ENCODE peak calls at places on chromosomes 16 and 17, in seven cellular contexts. M is adrenal gland, P is ovary, C is heart left ventricle, W is IMR-90, B is stomach, V is prostate gland. L is an unnamed sample.
A peak's percentile ranks its signal among the peaks of the same experiment; 100 is the strongest.

GRCh38 chr16:56450275-56450889 is 750 bp downstream of the NUDT21 start:
- DNase-seq in M (no peak), P (no peak), C (no peak), W (peak; percentile 14), B (no peak), V (no peak), L (no peak)

GRCh38 chr17:47192549-47192948 is 3.5 kb upstream of the CDC27 start:
- DNase-seq in M (no peak), P (no peak), C (no peak), W (no peak), B (no peak), V (no peak), L (no peak)

GRCh38 chr17:65121368-65121767 is 15.8 kb upstream of the RGS9 start:
- DNase-seq in M (no peak), P (no peak), C (no peak), W (no peak), B (no peak), V (no peak), L (no peak)

GRCh38 chr17:28405632-28406477 is at the start of gene SLC46A1:
- DNase-seq in M (peak; percentile 67), P (peak; percentile 73), C (peak; percentile 83), W (no peak), B (peak; percentile 65), V (peak; percentile 48), L (peak; percentile 88)

GRCh38 chr17:61593404-61593803 is 2.4 kb upstream of the NACA2 start:
- DNase-seq in M (no peak), P (no peak), C (no peak), W (no peak), B (no peak), V (no peak), L (no peak)

GRCh38 chr17:12566281-12567002 is 99.2 kb upstream of the MYOCD start:
- DNase-seq in M (no peak), P (no peak), C (no peak), W (no peak), B (no peak), V (no peak), L (no peak)

GRCh38 chr17:42553161-42553818 is 567 bp downstream of the HSD17B1 start:
- DNase-seq in M (no peak), P (peak; percentile 72), C (peak; percentile 64), W (no peak), B (no peak), V (no peak), L (no peak)

GRCh38 chr17:75088902-75089417 is 1.2 kb downstream of the SLC16A5 start:
- DNase-seq in M (no peak), P (no peak), C (no peak), W (no peak), B (peak; percentile 60), V (no peak), L (no peak)

GRCh38 chr17:36878216-36878615 is 59.1 kb upstream of the LHX1 start:
- DNase-seq in M (no peak), P (no peak), C (no peak), W (no peak), B (no peak), V (no peak), L (no peak)

GRCh38 chr17:47776330-47777197 is 43.5 kb downstream of the TBX21 start:
- DNase-seq in M (no peak), P (no peak), C (no peak), W (peak; percentile 42), B (no peak), V (no peak), L (no peak)

GRCh38 chr17:78173025-78173715 is 4.8 kb downstream of the SYNGR2 start:
- DNase-seq in M (no peak), P (peak; percentile 58), C (no peak), W (no peak), B (no peak), V (no peak), L (no peak)

GRCh38 chr17:954431-955164 is 25.0 kb downstream of the NXN start:
- DNase-seq in M (no peak), P (no peak), C (peak; percentile 55), W (peak; percentile 95), B (no peak), V (no peak), L (no peak)

GRCh38 chr17:44916781-44917241 is 1.5 kb upstream of the GFAP start:
- DNase-seq in M (peak; percentile 78), P (peak; percentile 56), C (peak; percentile 82), W (peak; percentile 25), B (no peak), V (peak; percentile 70), L (no peak)

GRCh38 chr16:84543931-84544776 is 39.7 kb upstream of the MEAK7 start:
- DNase-seq in M (no peak), P (no peak), C (no peak), W (peak; percentile 28), B (no peak), V (no peak), L (no peak)

GRCh38 chr17:57914274-57915147 is 40.7 kb downstream of the CUEDC1 start:
- DNase-seq in M (no peak), P (no peak), C (no peak), W (no peak), B (no peak), V (no peak), L (no peak)

GRCh38 chr16:78183886-78184553 is 84.6 kb downstream of the WWOX start:
- DNase-seq in M (no peak), P (peak; percentile 41), C (no peak), W (no peak), B (no peak), V (peak; percentile 16), L (no peak)

GRCh38 chr17:56679148-56679766 is 85.8 kb downstream of the NOG start:
- DNase-seq in M (no peak), P (no peak), C (no peak), W (peak; percentile 56), B (no peak), V (no peak), L (no peak)

GRCh38 chr16:30030841-30031413 is at the start of gene TLCD3B:
- DNase-seq in M (no peak), P (no peak), C (no peak), W (no peak), B (no peak), V (no peak), L (no peak)

GRCh38 chr16:68377667-68378420 is 67.0 kb downstream of the PRMT7 start:
- DNase-seq in M (no peak), P (no peak), C (peak; percentile 28), W (no peak), B (peak; percentile 34), V (peak; percentile 40), L (no peak)

GRCh38 chr16:57166951-57167350 is 18.9 kb downstream of the PSME3IP1 start:
- DNase-seq in M (no peak), P (no peak), C (no peak), W (peak; percentile 65), B (no peak), V (peak; percentile 35), L (no peak)

GRCh38 chr17:79815836-79816371 is 19.0 kb upstream of the CBX8 start:
- DNase-seq in M (no peak), P (no peak), C (no peak), W (no peak), B (no peak), V (no peak), L (no peak)

GRCh38 chr17:80779336-80779735 is 212.3 kb upstream of the CHMP6 start:
- DNase-seq in M (no peak), P (no peak), C (no peak), W (no peak), B (no peak), V (no peak), L (no peak)

GRCh38 chr17:56913000-56913866 is 616 bp downstream of the TRIM25 start:
- DNase-seq in M (no peak), P (no peak), C (peak; percentile 68), W (no peak), B (no peak), V (peak; percentile 13), L (peak; percentile 19)

GRCh38 chr17:4607773-4608187 is 23.5 kb downstream of the SMTNL2 start:
- DNase-seq in M (peak; percentile 73), P (peak; percentile 86), C (no peak), W (peak; percentile 49), B (peak; percentile 68), V (no peak), L (peak; percentile 71)

GRCh38 chr17:4610162-4610561 is 25.8 kb downstream of the SMTNL2 start:
- DNase-seq in M (no peak), P (no peak), C (no peak), W (no peak), B (peak; percentile 66), V (no peak), L (no peak)

GRCh38 chr17:4607261-4607731 is 23.0 kb downstream of the SMTNL2 start:
- DNase-seq in M (no peak), P (peak; percentile 74), C (no peak), W (no peak), B (no peak), V (no peak), L (no peak)

GRCh38 chr17:4610656-4611055 is 26.3 kb downstream of the SMTNL2 start:
- DNase-seq in M (no peak), P (no peak), C (no peak), W (no peak), B (no peak), V (no peak), L (no peak)

DNA sequence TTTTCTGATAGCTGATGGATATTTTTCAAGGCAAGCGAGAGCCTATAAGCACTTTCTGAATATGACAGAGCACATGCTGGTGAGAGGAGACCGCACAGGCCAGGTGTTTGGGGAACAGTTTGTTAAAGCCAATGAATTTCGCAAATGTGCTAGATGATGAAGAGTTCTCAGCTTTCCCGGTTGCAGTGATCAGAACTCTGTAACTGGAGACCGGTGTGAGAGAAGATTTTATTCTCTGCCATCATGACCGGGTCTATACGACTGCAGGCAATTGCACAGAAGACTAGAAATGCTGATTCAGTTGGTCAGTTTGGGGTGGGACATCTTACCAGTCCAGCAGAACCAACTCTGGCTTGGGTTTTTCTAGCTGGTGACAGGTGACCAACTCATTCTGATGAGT is 25.4 kb downstream of the SMTNL2 start:
- DNase-seq in M (no peak), P (no peak), C (no peak), W (no peak), B (no peak), V (no peak), L (no peak)
- TF ChIP-seq POLR2A in M (no peak), P (no peak), C (no peak), W (no peak), B (no peak), V (no peak), L (no peak)

GRCh38 chr16:85552980-85553435 is 60.1 kb upstream of the GSE1 start:
- DNase-seq in M (peak; percentile 43), P (no peak), C (no peak), W (no peak), B (no peak), V (no peak), L (no peak)
- H3K4me3 ChIP-seq in M (peak overlapping the region; percentile 18), P (peak overlapping the region; percentile 67), C (peak overlapping the region; percentile 89), W (peak overlapping the region; percentile 93), B (peak overlapping the region; percentile 90), V (peak overlapping the region; percentile 66), L (peak overlapping the region; percentile 14)

DNA sequence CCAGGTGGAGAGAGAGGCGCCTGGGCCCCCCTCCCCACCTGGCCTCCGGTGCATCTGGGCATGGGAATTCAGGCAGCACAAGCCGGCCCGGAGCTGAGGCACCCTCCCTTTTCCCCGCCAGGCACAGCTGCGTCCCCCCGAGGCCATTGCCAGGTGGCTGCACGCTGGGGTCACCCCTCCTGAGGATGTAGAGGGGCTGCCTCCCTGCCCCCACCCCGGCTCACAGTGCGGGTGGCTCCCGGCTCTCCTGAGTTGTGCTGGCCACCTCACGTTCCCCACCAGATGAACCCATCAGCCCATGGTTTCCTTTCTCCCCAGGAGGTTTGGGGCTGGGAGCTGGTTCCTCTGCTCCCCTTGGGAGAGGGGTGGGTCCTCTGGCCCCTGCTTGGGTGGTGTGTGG is 12.6 kb downstream of the CACNA1H start:
- DNase-seq in M (no peak), P (no peak), C (no peak), W (no peak), B (no peak), V (no peak), L (no peak)
- TF ChIP-seq POLR2A in M (no peak), P (no peak), C (no peak), W (no peak), B (no peak), V (no peak), L (no peak)

GRCh38 chr16:48444574-48444973 is 59.4 kb upstream of the SIAH1 start:
- DNase-seq in M (no peak), P (no peak), C (no peak), W (peak; percentile 94), B (no peak), V (no peak), L (no peak)
- H3K4me3 ChIP-seq in M (no peak overlapping the region), P (no peak overlapping the region), C (no peak overlapping the region), W (no peak overlapping the region), B (no peak overlapping the region), V (no peak overlapping the region), L (no peak overlapping the region)

L was measured in lower leg skin.